ENCODE peak calls at places on chromosomes 1 and 21, in five cellular contexts. Y is adipocyte; E is retinal pigment epithelial cell; I is heart right ventricle; W is CD8-positive, alpha-beta T cell. A is an unnamed sample.

GRCh38 chr1:159132271-159132881 is 39.0 kb upstream of the CADM3 start:
- DNase-seq in Y (peak; percentile 89), E (peak; percentile 15), I (peak; percentile 61), W (peak; percentile 54), A (peak; percentile 68)

GRCh38 chr1:101797722-101798121 is 199.0 kb downstream of the OLFM3 start:
- DNase-seq in Y (no peak), E (no peak), I (no peak), W (no peak), A (no peak)

GRCh38 chr21:42056996-42057689 is 14.0 kb upstream of the UMODL1 start:
- DNase-seq in Y (peak; percentile 72), E (no peak), I (no peak), W (no peak), A (no peak)

GRCh38 chr1:103170608-103171007 is 62.3 kb upstream of the COL11A1 start:
- DNase-seq in Y (peak; percentile 88), E (no peak), I (no peak), W (no peak), A (no peak)

GRCh38 chr1:29767769-29768425 is 531.6 kb downstream of the PTPRU start:
- DNase-seq in Y (no peak), E (no peak), I (no peak), W (no peak), A (no peak)

GRCh38 chr1:163535807-163536206 is 214.1 kb downstream of the NUF2 start:
- DNase-seq in Y (peak; percentile 80), E (peak; percentile 11), I (no peak), W (no peak), A (no peak)

GRCh38 chr21:46052703-46053651 is 44.9 kb upstream of the COL6A2 start:
- DNase-seq in Y (peak; percentile 58), E (no peak), I (no peak), W (peak; percentile 63), A (no peak)

GRCh38 chr1:226704169-226704921 is 34.7 kb downstream of the ITPKB start:
- DNase-seq in Y (no peak), E (no peak), I (no peak), W (peak; percentile 7), A (no peak)

GRCh38 chr21:30996728-30997127 is 41.5 kb downstream of the KRTAP19-8 start:
- DNase-seq in Y (no peak), E (no peak), I (no peak), W (no peak), A (no peak)

GRCh38 chr1:50493710-50494109 is 70.5 kb upstream of the DMRTA2 start:
- DNase-seq in Y (no peak), E (no peak), I (no peak), W (no peak), A (no peak)